ENCODE peak calls at places on chromosomes 7 and 10, in four cellular contexts. One of them, this sample, is unnamed.

GRCh38 chr7:136845899-136846465 is 22.5 kb upstream of the CHRM2 start:
- DNase-seq in neuronal stem cell: no peak
- DNase-seq in ACHN: no peak
- DNase-seq in NCI-H2081 treated with DMSO at 0.1 percent for 48 hours: no peak
- DNase-seq in this sample: no peak

GRCh38 chr7:142556745-142557144 is 192.5 kb upstream of the PRSS1 start:
- DNase-seq in neuronal stem cell: no peak
- DNase-seq in ACHN: peak
- DNase-seq in NCI-H2081 treated with DMSO at 0.1 percent for 48 hours: no peak
- DNase-seq in this sample: no peak

GRCh38 chr7:23938937-23939552 is 229.0 kb downstream of the STK31 start:
- DNase-seq in neuronal stem cell: peak
- DNase-seq in ACHN: peak
- DNase-seq in NCI-H2081 treated with DMSO at 0.1 percent for 48 hours: no peak
- DNase-seq in this sample: no peak

GRCh38 chr7:132476541-132476940 is 99.7 kb downstream of the PLXNA4 start:
- DNase-seq in neuronal stem cell: no peak
- DNase-seq in ACHN: no peak
- DNase-seq in NCI-H2081 treated with DMSO at 0.1 percent for 48 hours: no peak
- DNase-seq in this sample: no peak

GRCh38 chr10:70551491-70551890 is 51.0 kb downstream of the PRF1 start:
- DNase-seq in neuronal stem cell: no peak
- DNase-seq in ACHN: no peak
- DNase-seq in NCI-H2081 treated with DMSO at 0.1 percent for 48 hours: no peak
- DNase-seq in this sample: no peak

GRCh38 chr7:42991913-42992576 is 59.9 kb downstream of the MRPL32 start:
- DNase-seq in neuronal stem cell: no peak
- DNase-seq in ACHN: no peak
- DNase-seq in NCI-H2081 treated with DMSO at 0.1 percent for 48 hours: no peak
- DNase-seq in this sample: no peak

GRCh38 chr7:107528461-107528860 is 35.3 kb downstream of the COG5 start:
- DNase-seq in neuronal stem cell: no peak
- DNase-seq in ACHN: peak
- DNase-seq in NCI-H2081 treated with DMSO at 0.1 percent for 48 hours: no peak
- DNase-seq in this sample: no peak

GRCh38 chr10:114683162-114683561 is 25.1 kb upstream of the ABLIM1 start:
- DNase-seq in neuronal stem cell: no peak
- DNase-seq in ACHN: peak
- DNase-seq in NCI-H2081 treated with DMSO at 0.1 percent for 48 hours: no peak
- DNase-seq in this sample: no peak

This sample was measured in occipital lobe.